ENCODE peak calls at places on chromosomes 2 and 18, in ten cellular contexts. L, X, B, Q, P, H, U, K, S and J are unnamed samples.

GRCh38 chr2:194819367-194819766 is 837.7 kb upstream of the SLC39A10 start:
- DNase-seq in X (no peak), H (peak), S (no peak), B (no peak), K (no peak), L (no peak), Q (no peak), U (no peak), P (no peak), J (no peak)

GRCh38 chr2:172484253-172484652 is 56.9 kb downstream of the ITGA6 start:
- DNase-seq in B (no peak), P (no peak), X (peak), S (no peak), Q (no peak), K (no peak), L (no peak), H (peak), U (no peak), J (no peak)

GRCh38 chr2:224038049-224038829 is 847 bp downstream of the SERPINE2 start:
- DNase-seq in X (peak), K (no peak), Q (peak), H (peak), U (no peak), L (peak), B (peak), S (peak), P (peak), J (peak)

GRCh38 chr2:223222397-223222796 is 170.4 kb downstream of the KCNE4 start:
- DNase-seq in X (peak), K (no peak), U (no peak), Q (no peak), P (no peak), H (no peak), S (no peak), L (no peak), B (no peak), J (no peak)

GRCh38 chr2:232776435-232776834 is at the start of gene KCNJ13:
- DNase-seq in P (no peak), X (no peak), S (no peak), Q (no peak), B (no peak), U (no peak), L (no peak), H (no peak), K (no peak), J (no peak)

GRCh38 chr2:182831912-182832311 is 34.5 kb downstream of the FRZB start:
- DNase-seq in S (no peak), L (no peak), K (no peak), H (no peak), X (no peak), B (no peak), P (no peak), Q (no peak), U (no peak), J (no peak)

GRCh38 chr2:136081582-136082210 is 36.3 kb downstream of the CXCR4 start:
- DNase-seq in U (no peak), B (no peak), P (no peak), H (no peak), L (no peak), X (no peak), K (no peak), Q (no peak), S (no peak), J (no peak)

GRCh38 chr2:241560883-241561474 is 2.4 kb downstream of the BOK start:
- DNase-seq in P (no peak), U (no peak), Q (peak), L (no peak), B (no peak), H (no peak), S (peak), X (no peak), K (peak), J (no peak)

GRCh38 chr2:102337012-102337411 is 18.6 kb upstream of the IL18R1 start:
- DNase-seq in H (no peak), X (peak), S (no peak), Q (no peak), L (no peak), P (no peak), K (no peak), B (no peak), U (no peak), J (no peak)

GRCh38 chr18:45777393-45777792 is 48.1 kb upstream of the SIGLEC15 start:
- DNase-seq in H (no peak), U (no peak), Q (no peak), P (no peak), X (no peak), K (no peak), B (no peak), S (no peak), L (no peak), J (no peak)

GRCh38 chr2:28068098-28068497 is 177.6 kb downstream of the BABAM2 start:
- DNase-seq in Q (no peak), X (no peak), H (peak), K (no peak), U (no peak), B (no peak), S (no peak), P (no peak), L (no peak), J (no peak)

GRCh38 chr18:3579701-3580100 is 129.7 kb downstream of the TGIF1 start:
- DNase-seq in B (no peak), H (no peak), X (no peak), P (no peak), U (no peak), K (no peak), L (no peak), Q (no peak), S (no peak), J (no peak)

GRCh38 chr2:98027535-98027934 is 31.8 kb upstream of the TMEM131 start:
- DNase-seq in X (no peak), P (no peak), Q (no peak), U (peak), B (peak), K (no peak), L (no peak), S (no peak), H (no peak), J (no peak)

DNA sequence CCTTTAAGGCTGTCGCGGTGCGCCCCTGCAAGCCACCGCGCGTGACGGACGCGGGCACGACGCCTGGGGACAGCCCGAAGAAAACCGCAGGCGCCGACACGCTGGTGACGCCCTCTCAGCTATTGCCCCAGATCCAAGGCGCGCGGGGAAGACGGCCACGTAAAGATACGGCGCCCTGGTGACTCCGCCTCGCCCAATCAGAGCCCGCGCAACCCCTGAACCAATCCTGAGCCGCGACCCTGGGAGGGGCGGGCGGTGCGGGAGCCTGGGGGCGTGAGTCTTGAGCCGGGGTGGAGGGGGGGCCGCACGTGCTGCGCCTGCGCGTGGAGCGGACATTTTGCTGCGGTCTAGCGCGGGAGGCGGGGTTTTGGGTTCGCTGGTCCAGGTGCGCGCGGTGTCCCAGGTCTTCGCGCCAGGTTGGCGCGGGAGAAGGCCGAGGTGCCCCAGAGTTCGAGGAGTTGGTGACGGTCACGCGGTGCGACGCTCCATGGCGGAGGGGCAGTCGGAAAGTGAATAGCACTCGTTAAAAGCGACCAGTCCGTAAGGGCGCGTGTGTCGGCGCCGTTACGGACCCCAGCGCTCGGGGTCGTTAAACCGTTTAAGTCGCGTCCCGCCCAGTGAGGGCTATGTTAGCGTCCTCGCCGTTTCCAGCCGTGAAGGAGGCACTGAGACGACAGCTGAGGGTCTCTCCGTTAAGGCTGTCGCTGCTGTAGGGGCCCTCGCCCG is 15.9 kb downstream of the NMUR1 start:
- DNase-seq in B (peak), X (peak), K (peak), L (peak), H (peak), S (peak), P (peak), U (peak), Q (peak), J (peak)
- TF ChIP-seq POLR2A in B (peak), X (peak), K (no peak), L (no peak), H (peak), S (peak), P (peak), U (peak), Q (peak), J (peak)

GRCh38 chr2:168246483-168247340 is 683 bp downstream of the STK39 start:
- DNase-seq in K (peak), L (peak), X (peak), B (peak), U (no peak), P (peak), H (peak), Q (peak), S (peak), J (peak)
- TF ChIP-seq POLR2A in K (no peak), L (no peak), X (no peak), B (no peak), U (no peak), P (no peak), H (no peak), Q (no peak), S (no peak), J (peak)

DNA sequence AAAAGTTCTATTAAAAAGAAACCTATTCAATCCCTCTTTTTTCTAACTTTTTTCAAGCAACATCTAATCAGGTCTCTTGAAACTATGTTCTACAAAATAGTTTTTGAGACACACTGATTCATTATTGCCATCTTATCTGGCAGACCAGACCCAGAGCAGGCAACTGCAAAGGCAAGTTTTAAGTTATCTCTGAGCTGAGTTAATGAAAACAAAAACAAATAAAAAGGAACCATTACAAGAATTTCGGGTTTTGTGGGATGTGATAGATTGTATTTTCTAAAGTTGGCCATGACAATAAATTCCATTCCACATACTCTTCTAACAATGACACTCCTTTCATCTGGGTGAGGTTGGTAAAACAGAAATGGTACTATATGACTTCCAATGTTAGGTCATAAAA is 15.2 kb upstream of the TWSG1 start:
- DNase-seq in B (no peak), P (no peak), Q (no peak), L (no peak), K (no peak), X (no peak), S (no peak), U (no peak), H (no peak), J (no peak)
- TF ChIP-seq POLR2A in B (no peak), P (no peak), Q (no peak), L (no peak), K (no peak), X (no peak), S (no peak), U (no peak), H (no peak), J (no peak)

GRCh38 chr2:73293534-73294171 is at the start of gene EGR4:
- DNase-seq in Q (peak), H (peak), L (peak), X (peak), S (peak), B (peak), U (peak), P (peak), K (peak), J (peak)
- TF ChIP-seq POLR2A in Q (no peak), H (no peak), L (no peak), X (no peak), S (no peak), B (no peak), U (no peak), P (no peak), K (no peak), J (peak)

DNA sequence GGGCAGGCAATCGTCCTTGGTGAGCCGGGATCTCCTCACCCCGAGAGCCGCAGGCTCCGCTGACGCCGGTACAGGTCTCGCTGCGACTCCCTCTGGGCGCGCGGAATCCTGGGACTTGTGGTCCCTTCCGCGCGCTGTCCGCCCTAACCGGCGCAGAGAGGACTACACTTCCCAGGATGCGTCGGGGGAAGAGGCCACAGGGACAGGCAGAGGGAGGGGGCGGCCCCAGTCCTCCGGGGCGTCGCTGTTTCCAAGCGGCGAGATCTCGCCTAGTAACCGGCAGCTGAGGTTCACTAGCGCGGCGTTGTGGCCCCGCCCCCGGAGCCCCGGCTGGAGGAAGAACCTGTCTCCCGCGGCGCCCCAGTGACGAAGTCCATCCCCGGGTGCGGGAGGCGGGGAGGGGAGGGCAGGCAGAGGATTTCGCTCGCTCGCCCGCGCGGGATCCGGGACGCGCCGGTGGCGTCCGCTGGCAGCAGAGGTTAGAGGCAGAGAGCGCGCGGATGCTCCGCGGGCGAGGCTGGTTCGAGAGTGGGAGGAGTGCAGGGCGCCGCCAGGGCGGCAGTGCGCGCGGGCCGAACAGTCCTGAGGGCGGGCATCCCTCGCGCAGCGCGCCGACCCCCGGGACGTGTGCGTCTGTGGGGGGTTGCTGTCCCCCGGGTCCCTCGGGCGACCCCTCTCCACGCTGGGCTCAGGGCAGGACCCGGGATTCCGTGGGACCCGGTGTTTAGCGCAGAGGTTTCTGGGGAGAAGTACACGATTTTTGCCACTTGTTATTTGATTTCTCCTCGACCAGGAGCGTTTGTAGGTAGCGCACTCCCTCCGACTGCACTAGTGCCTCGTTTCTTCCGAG is at the start of gene EML6:
- DNase-seq in H (peak), S (peak), U (peak), K (peak), X (peak), B (peak), P (peak), Q (peak), L (peak), J (peak)
- TF ChIP-seq POLR2A in H (peak), S (peak), U (peak), K (no peak), X (no peak), B (no peak), P (peak), Q (peak), L (no peak), J (peak)

GRCh38 chr2:69298261-69298660 is 88.8 kb downstream of the GFPT1 start:
- DNase-seq in K (no peak), L (no peak), U (no peak), P (no peak), X (peak), H (peak), Q (no peak), B (no peak), S (no peak), J (peak)

GRCh38 chr2:69299772-69300516 is 87.1 kb downstream of the GFPT1 start:
- DNase-seq in P (no peak), Q (no peak), U (no peak), X (no peak), K (no peak), B (no peak), L (no peak), S (no peak), H (no peak), J (no peak)

GRCh38 chr2:69300650-69301049 is 86.4 kb downstream of the GFPT1 start:
- DNase-seq in L (no peak), K (no peak), U (no peak), Q (no peak), H (peak), B (no peak), X (no peak), P (no peak), S (no peak), J (no peak)

GRCh38 chr2:69297216-69297615 is 89.8 kb downstream of the GFPT1 start:
- DNase-seq in X (no peak), L (no peak), Q (no peak), U (no peak), K (peak), B (no peak), H (no peak), P (no peak), S (no peak), J (no peak)

DNA sequence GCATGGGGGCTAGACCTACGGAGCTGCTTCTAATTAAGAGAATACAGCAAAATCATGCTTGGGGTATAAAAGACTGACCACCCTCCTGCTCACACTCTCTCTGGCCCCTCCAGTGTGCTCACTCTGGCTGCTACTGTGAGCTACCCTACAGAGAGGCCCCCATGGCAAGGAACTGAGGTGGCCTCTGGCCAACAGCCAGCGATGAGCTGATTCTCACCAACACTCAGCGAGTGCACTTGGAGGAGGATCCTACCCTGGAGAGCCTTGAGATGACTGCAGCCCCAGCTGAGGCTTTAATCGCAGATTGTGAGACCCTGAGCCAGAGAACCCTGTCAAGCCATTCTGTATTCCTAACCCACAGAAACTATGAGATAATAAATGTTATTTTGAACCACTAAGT is 88.2 kb downstream of the GFPT1 start:
- DNase-seq in P (no peak), H (no peak), U (no peak), Q (no peak), L (no peak), X (no peak), S (no peak), K (no peak), B (no peak), J (peak)
- TF ChIP-seq POLR2A in P (no peak), H (no peak), U (no peak), Q (no peak), L (no peak), X (no peak), S (no peak), K (no peak), B (no peak), J (no peak)

GRCh38 chr2:52084760-52085159 is 1052.8 kb upstream of the NRXN1 start:
- DNase-seq in P (no peak), Q (no peak), H (peak), S (no peak), K (no peak), X (no peak), L (no peak), B (no peak), U (no peak), J (no peak)
- TF ChIP-seq POLR2A in P (no peak), Q (no peak), H (no peak), S (no peak), K (no peak), X (no peak), L (no peak), B (no peak), U (no peak), J (no peak)